ENCODE peak calls at places on chromosomes 2 and 18, in ten cellular contexts. One of them, this sample, is unnamed.

GRCh38 chr18:657998-658946 is 819 bp downstream of the TYMS start:
- DNase-seq in activated effector memory CD4-positive, alpha-beta T cell treated with Interleukin-2 at 50 U/mL for 16 hours: peak
- DNase-seq in NCI-H1092: peak
- DNase-seq in stromal cell of bone marrow: peak
- DNase-seq in Calu3: peak
- DNase-seq in effector memory CD4-positive, alpha-beta T cell: peak
- DNase-seq in GOT3: peak
- DNase-seq in T follicular helper cell: peak
- DNase-seq in breast epithelium: peak
- DNase-seq in HFFc6: peak
- DNase-seq in this sample: peak

GRCh38 chr2:159063677-159064076 is 95.2 kb downstream of the TANC1 start:
- DNase-seq in activated effector memory CD4-positive, alpha-beta T cell treated with Interleukin-2 at 50 U/mL for 16 hours: no peak
- DNase-seq in NCI-H1092: no peak
- DNase-seq in stromal cell of bone marrow: no peak
- DNase-seq in Calu3: no peak
- DNase-seq in effector memory CD4-positive, alpha-beta T cell: no peak
- DNase-seq in GOT3: no peak
- DNase-seq in T follicular helper cell: no peak
- DNase-seq in breast epithelium: no peak
- DNase-seq in HFFc6: no peak
- DNase-seq in this sample: no peak

GRCh38 chr18:13165636-13166423 is 52.7 kb upstream of the LDLRAD4 start:
- DNase-seq in activated effector memory CD4-positive, alpha-beta T cell treated with Interleukin-2 at 50 U/mL for 16 hours: no peak
- DNase-seq in NCI-H1092: no peak
- DNase-seq in stromal cell of bone marrow: no peak
- DNase-seq in Calu3: no peak
- DNase-seq in effector memory CD4-positive, alpha-beta T cell: no peak
- DNase-seq in GOT3: no peak
- DNase-seq in T follicular helper cell: no peak
- DNase-seq in breast epithelium: no peak
- DNase-seq in HFFc6: no peak
- DNase-seq in this sample: no peak

GRCh38 chr2:70519453-70519852 is 34.2 kb downstream of the TGFA start:
- DNase-seq in activated effector memory CD4-positive, alpha-beta T cell treated with Interleukin-2 at 50 U/mL for 16 hours: no peak
- DNase-seq in NCI-H1092: no peak
- DNase-seq in stromal cell of bone marrow: no peak
- DNase-seq in Calu3: no peak
- DNase-seq in effector memory CD4-positive, alpha-beta T cell: no peak
- DNase-seq in GOT3: no peak
- DNase-seq in T follicular helper cell: no peak
- DNase-seq in breast epithelium: no peak
- DNase-seq in HFFc6: no peak
- DNase-seq in this sample: no peak

GRCh38 chr2:105857076-105857740 is 112.5 kb downstream of the NCK2 start:
- DNase-seq in activated effector memory CD4-positive, alpha-beta T cell treated with Interleukin-2 at 50 U/mL for 16 hours: peak
- DNase-seq in NCI-H1092: no peak
- DNase-seq in stromal cell of bone marrow: no peak
- DNase-seq in Calu3: no peak
- DNase-seq in effector memory CD4-positive, alpha-beta T cell: peak
- DNase-seq in GOT3: no peak
- DNase-seq in T follicular helper cell: no peak
- DNase-seq in breast epithelium: no peak
- DNase-seq in HFFc6: no peak
- DNase-seq in this sample: no peak

GRCh38 chr18:12397793-12398192 is 9.9 kb upstream of the PRELID3A start:
- DNase-seq in activated effector memory CD4-positive, alpha-beta T cell treated with Interleukin-2 at 50 U/mL for 16 hours: no peak
- DNase-seq in NCI-H1092: no peak
- DNase-seq in stromal cell of bone marrow: no peak
- DNase-seq in Calu3: no peak
- DNase-seq in effector memory CD4-positive, alpha-beta T cell: no peak
- DNase-seq in GOT3: no peak
- DNase-seq in T follicular helper cell: no peak
- DNase-seq in breast epithelium: no peak
- DNase-seq in HFFc6: no peak
- DNase-seq in this sample: no peak

GRCh38 chr2:75994759-75995158 is 284.0 kb upstream of the GCFC2 start:
- DNase-seq in activated effector memory CD4-positive, alpha-beta T cell treated with Interleukin-2 at 50 U/mL for 16 hours: no peak
- DNase-seq in NCI-H1092: no peak
- DNase-seq in stromal cell of bone marrow: no peak
- DNase-seq in Calu3: no peak
- DNase-seq in effector memory CD4-positive, alpha-beta T cell: no peak
- DNase-seq in GOT3: no peak
- DNase-seq in T follicular helper cell: no peak
- DNase-seq in breast epithelium: no peak
- DNase-seq in HFFc6: no peak
- DNase-seq in this sample: no peak

GRCh38 chr18:34744569-34744968 is 34.5 kb downstream of the DTNA start:
- DNase-seq in activated effector memory CD4-positive, alpha-beta T cell treated with Interleukin-2 at 50 U/mL for 16 hours: no peak
- DNase-seq in NCI-H1092: no peak
- DNase-seq in stromal cell of bone marrow: no peak
- DNase-seq in Calu3: no peak
- DNase-seq in effector memory CD4-positive, alpha-beta T cell: no peak
- DNase-seq in GOT3: no peak
- DNase-seq in T follicular helper cell: no peak
- DNase-seq in breast epithelium: no peak
- DNase-seq in HFFc6: no peak
- DNase-seq in this sample: peak

GRCh38 chr2:20534913-20535801 is 88.3 kb downstream of the RHOB start:
- DNase-seq in activated effector memory CD4-positive, alpha-beta T cell treated with Interleukin-2 at 50 U/mL for 16 hours: no peak
- DNase-seq in NCI-H1092: no peak
- DNase-seq in stromal cell of bone marrow: no peak
- DNase-seq in Calu3: no peak
- DNase-seq in effector memory CD4-positive, alpha-beta T cell: no peak
- DNase-seq in GOT3: no peak
- DNase-seq in T follicular helper cell: no peak
- DNase-seq in breast epithelium: no peak
- DNase-seq in HFFc6: no peak
- DNase-seq in this sample: no peak

GRCh38 chr2:6557737-6558136 is 308.0 kb downstream of the CMPK2 start:
- DNase-seq in activated effector memory CD4-positive, alpha-beta T cell treated with Interleukin-2 at 50 U/mL for 16 hours: no peak
- DNase-seq in NCI-H1092: no peak
- DNase-seq in stromal cell of bone marrow: no peak
- DNase-seq in Calu3: no peak
- DNase-seq in effector memory CD4-positive, alpha-beta T cell: no peak
- DNase-seq in GOT3: no peak
- DNase-seq in T follicular helper cell: no peak
- DNase-seq in breast epithelium: no peak
- DNase-seq in HFFc6: no peak
- DNase-seq in this sample: no peak

GRCh38 chr2:45891719-45892118 is 240.2 kb downstream of the PRKCE start:
- DNase-seq in activated effector memory CD4-positive, alpha-beta T cell treated with Interleukin-2 at 50 U/mL for 16 hours: no peak
- DNase-seq in NCI-H1092: no peak
- DNase-seq in stromal cell of bone marrow: no peak
- DNase-seq in Calu3: no peak
- DNase-seq in effector memory CD4-positive, alpha-beta T cell: no peak
- DNase-seq in GOT3: no peak
- DNase-seq in T follicular helper cell: no peak
- DNase-seq in breast epithelium: peak
- DNase-seq in HFFc6: no peak
- DNase-seq in this sample: no peak

GRCh38 chr2:76849086-76849485 is 673.1 kb downstream of the LRRTM4 start:
- DNase-seq in activated effector memory CD4-positive, alpha-beta T cell treated with Interleukin-2 at 50 U/mL for 16 hours: no peak
- DNase-seq in NCI-H1092: no peak
- DNase-seq in stromal cell of bone marrow: no peak
- DNase-seq in Calu3: no peak
- DNase-seq in effector memory CD4-positive, alpha-beta T cell: no peak
- DNase-seq in GOT3: no peak
- DNase-seq in T follicular helper cell: no peak
- DNase-seq in breast epithelium: no peak
- DNase-seq in HFFc6: no peak
- DNase-seq in this sample: no peak

GRCh38 chr18:48488388-48488850 is 50.4 kb upstream of the CTIF start:
- DNase-seq in activated effector memory CD4-positive, alpha-beta T cell treated with Interleukin-2 at 50 U/mL for 16 hours: no peak
- DNase-seq in NCI-H1092: no peak
- DNase-seq in stromal cell of bone marrow: peak
- DNase-seq in Calu3: peak
- DNase-seq in effector memory CD4-positive, alpha-beta T cell: no peak
- DNase-seq in GOT3: peak
- DNase-seq in T follicular helper cell: no peak
- DNase-seq in breast epithelium: no peak
- DNase-seq in HFFc6: peak
- DNase-seq in this sample: peak

GRCh38 chr2:27306657-27307544 is 1.3 kb downstream of the UCN start:
- DNase-seq in activated effector memory CD4-positive, alpha-beta T cell treated with Interleukin-2 at 50 U/mL for 16 hours: no peak
- DNase-seq in NCI-H1092: no peak
- DNase-seq in stromal cell of bone marrow: no peak
- DNase-seq in Calu3: no peak
- DNase-seq in effector memory CD4-positive, alpha-beta T cell: no peak
- DNase-seq in GOT3: no peak
- DNase-seq in T follicular helper cell: no peak
- DNase-seq in breast epithelium: no peak
- DNase-seq in HFFc6: no peak
- DNase-seq in this sample: peak

GRCh38 chr2:213129311-213129710 is 22.1 kb downstream of the IKZF2 start:
- DNase-seq in activated effector memory CD4-positive, alpha-beta T cell treated with Interleukin-2 at 50 U/mL for 16 hours: no peak
- DNase-seq in NCI-H1092: no peak
- DNase-seq in stromal cell of bone marrow: no peak
- DNase-seq in Calu3: no peak
- DNase-seq in effector memory CD4-positive, alpha-beta T cell: no peak
- DNase-seq in GOT3: no peak
- DNase-seq in T follicular helper cell: no peak
- DNase-seq in breast epithelium: no peak
- DNase-seq in HFFc6: no peak
- DNase-seq in this sample: no peak

This sample was measured in foreskin fibroblast.